ENCODE peak calls at places on chromosomes 4 and X, in nine cellular contexts. L, P, X, Z, G, U, O, V and H are unnamed samples.

GRCh38 chr4:153257151-153257620 is 52.9 kb downstream of the TRIM2 start:
- DNase-seq in G (no peak), Z (no peak), X (no peak), L (peak; percentile 20), V (peak; percentile 24), U (peak; percentile 63), O (no peak), P (peak; percentile 38), H (peak; percentile 82)

GRCh38 chr4:27149541-27150212 is 289.0 kb downstream of the STIM2 start:
- DNase-seq in L (no peak), X (no peak), G (no peak), O (no peak), U (no peak), V (no peak), Z (no peak), P (no peak), H (no peak)

GRCh38 chr4:67288964-67289363 is 256.3 kb downstream of the CENPC start:
- DNase-seq in Z (no peak), O (no peak), L (no peak), U (peak; percentile 84), P (no peak), G (no peak), V (peak; percentile 66), X (no peak), H (peak; percentile 21)

GRCh38 chrX:45070116-45071007 is 130.3 kb downstream of the DIPK2B start:
- DNase-seq in Z (no peak), X (no peak), G (no peak), U (no peak), V (no peak), P (no peak), O (no peak), L (no peak), H (peak; percentile 38)

GRCh38 chr4:59655996-59656395 is 1544.1 kb upstream of the ADGRL3 start:
- DNase-seq in X (no peak), O (no peak), Z (no peak), P (no peak), G (no peak), V (no peak), U (peak; percentile 55), L (no peak), H (no peak)

GRCh38 chrX:24375732-24376131 is 15.3 kb downstream of the SUPT20HL1 start:
- DNase-seq in G (no peak), U (no peak), V (no peak), L (no peak), O (no peak), Z (no peak), X (no peak), P (no peak), H (no peak)

GRCh38 chr4:4856071-4857000 is 3.1 kb upstream of the MSX1 start:
- DNase-seq in L (no peak), U (peak; percentile 40), O (no peak), V (no peak), G (peak; percentile 48), X (no peak), P (no peak), Z (no peak), H (peak; percentile 80)

GRCh38 chr4:84727491-84727890 is 144.6 kb downstream of the CDS1 start:
- DNase-seq in O (no peak), V (no peak), P (no peak), G (no peak), U (no peak), L (no peak), Z (no peak), X (no peak), H (no peak)

GRCh38 chr4:106615961-106616360 is 247.4 kb upstream of the GIMD1 start:
- DNase-seq in U (no peak), L (no peak), X (no peak), O (no peak), G (no peak), V (no peak), P (no peak), Z (no peak), H (no peak)

GRCh38 chrX:44675364-44676024 is 132.8 kb upstream of the FUNDC1 start:
- DNase-seq in G (no peak), Z (peak; percentile 43), X (peak; percentile 10), U (peak; percentile 32), P (peak; percentile 12), O (peak; percentile 15), L (no peak), V (no peak), H (peak; percentile 47)

GRCh38 chr4:147453561-147454141 is 27.2 kb upstream of the EDNRA start:
- DNase-seq in O (no peak), P (no peak), U (no peak), L (no peak), Z (no peak), V (no peak), G (no peak), X (no peak), H (no peak)

GRCh38 chr4:110865611-110866254 is 242.9 kb upstream of the PITX2 start:
- DNase-seq in U (no peak), G (no peak), V (no peak), O (no peak), X (no peak), L (no peak), Z (no peak), P (no peak), H (no peak)

GRCh38 chrX:75230296-75230695 is 43.6 kb upstream of the UPRT start:
- DNase-seq in G (no peak), P (no peak), Z (no peak), O (no peak), X (no peak), L (no peak), U (no peak), V (no peak), H (no peak)

GRCh38 chr4:65670331-65671031 is at the start of gene EPHA5:
- DNase-seq in Z (peak; percentile 30), O (peak; percentile 45), V (peak; percentile 67), U (peak; percentile 91), X (peak; percentile 17), G (peak; percentile 34), P (peak; percentile 79), L (no peak), H (peak; percentile 97)

GRCh38 chrX:103356023-103356798 is at the start of gene TCEAL9:
- DNase-seq in X (no peak), U (peak; percentile 42), O (peak; percentile 61), V (peak; percentile 38), G (no peak), Z (peak; percentile 52), P (peak; percentile 80), L (no peak), H (peak; percentile 80)

GRCh38 chr4:154490589-154491340 is 834 bp downstream of the DCHS2 start:
- DNase-seq in P (no peak), Z (no peak), U (peak; percentile 59), G (peak; percentile 52), X (no peak), V (peak; percentile 31), L (no peak), O (no peak), H (peak; percentile 90)

GRCh38 chrX:17409566-17410290 is 34.7 kb downstream of the NHS start:
- DNase-seq in V (no peak), Z (no peak), O (no peak), X (no peak), G (no peak), L (no peak), P (no peak), U (no peak), H (no peak)

GRCh38 chrX:33307954-33308353 is 96.6 kb upstream of the DMD start:
- DNase-seq in U (no peak), G (no peak), P (no peak), V (no peak), X (no peak), O (no peak), L (no peak), Z (no peak), H (no peak)

GRCh38 chr4:154029171-154029570 is 240.3 kb upstream of the SFRP2 start:
- DNase-seq in G (no peak), V (no peak), X (no peak), Z (no peak), P (no peak), O (no peak), U (no peak), L (no peak), H (no peak)

GRCh38 chr4:37068580-37068979 is 176.0 kb upstream of the NWD2 start:
- DNase-seq in P (no peak), G (no peak), Z (no peak), O (no peak), X (no peak), V (peak; percentile 58), U (peak; percentile 20), L (no peak), H (no peak)

GRCh38 chr4:74320559-74321118 is 12.4 kb downstream of the EPGN start:
- DNase-seq in U (no peak), P (no peak), V (peak; percentile 12), G (peak; percentile 30), X (no peak), L (peak; percentile 4), Z (peak; percentile 51), O (no peak), H (peak; percentile 43)

GRCh38 chrX:147476008-147476407 is 435.7 kb upstream of the FMR1 start:
- DNase-seq in L (no peak), G (no peak), V (peak; percentile 37), P (no peak), X (no peak), U (peak; percentile 13), Z (no peak), O (no peak), H (no peak)